ENCODE peak calls at places on chromosomes 13 and 19, in eight cellular contexts. G, N, Y, B, M, R, T and Z are unnamed samples.
A peak's percentile ranks its signal among the peaks of the same experiment; 100 is the strongest.

GRCh38 chr19:19034204-19034624 is 811 bp downstream of the ARMC6 start:
- DNase-seq in G (peak; percentile 41), N (peak; percentile 71), Y (peak; percentile 75), B (no peak), M (peak; percentile 77), R (peak; percentile 91), T (no peak), Z (peak; percentile 26)

GRCh38 chr19:45528149-45528743 is 21.0 kb downstream of the VASP start:
- DNase-seq in G (no peak), N (no peak), Y (peak; percentile 57), B (no peak), M (no peak), R (peak; percentile 93), T (no peak), Z (no peak)

GRCh38 chr19:21483589-21484170 is 21.7 kb upstream of the ZNF429 start:
- DNase-seq in G (peak; percentile 31), N (peak; percentile 19), Y (no peak), B (peak; percentile 63), M (peak; percentile 25), R (no peak), T (peak; percentile 2), Z (no peak)

GRCh38 chr19:49196527-49197240 is 39.1 kb downstream of the TRPM4 start:
- DNase-seq in G (no peak), N (no peak), Y (no peak), B (peak; percentile 53), M (no peak), R (no peak), T (no peak), Z (no peak)

GRCh38 chr19:44677019-44677809 is 5.9 kb downstream of the CEACAM19 start:
- DNase-seq in G (no peak), N (peak; percentile 83), Y (no peak), B (no peak), M (peak; percentile 70), R (peak; percentile 55), T (no peak), Z (peak; percentile 11)

GRCh38 chr19:47768604-47769003 is 9.9 kb upstream of the SELENOW start:
- DNase-seq in G (no peak), N (no peak), Y (no peak), B (no peak), M (no peak), R (no peak), T (no peak), Z (no peak)

GRCh38 chr13:51873419-51873818 is 11.7 kb downstream of the CCDC70 start:
- DNase-seq in G (no peak), N (no peak), Y (no peak), B (no peak), M (no peak), R (no peak), T (no peak), Z (no peak)

GRCh38 chr19:49559928-49560327 is 20.4 kb downstream of the NOSIP start:
- DNase-seq in G (no peak), N (no peak), Y (no peak), B (no peak), M (no peak), R (no peak), T (no peak), Z (no peak)

GRCh38 chr13:79966039-79966438 is 374.9 kb downstream of the SPRY2 start:
- DNase-seq in G (no peak), N (peak; percentile 33), Y (no peak), B (no peak), M (no peak), R (no peak), T (no peak), Z (no peak)

GRCh38 chr19:55119053-55119452 is 1.6 kb upstream of the PPP1R12C start:
- DNase-seq in G (no peak), N (peak; percentile 27), Y (no peak), B (no peak), M (no peak), R (no peak), T (no peak), Z (no peak)